ENCODE peak calls at places on chromosome 13, in four cellular contexts. One of them, this sample, is unnamed.

GRCh38 chr13:22569830-22570229 is 610.9 kb upstream of the SGCG start:
- DNase-seq in K562: no peak
- DNase-seq in HCT116: no peak
- DNase-seq in HepG2: no peak
- DNase-seq in this sample: no peak

GRCh38 chr13:23458972-23459371 is 25.5 kb upstream of the SACS start:
- DNase-seq in K562: no peak
- DNase-seq in HCT116: no peak
- DNase-seq in HepG2: no peak
- DNase-seq in this sample: no peak

GRCh38 chr13:101127741-101128353 is 288.5 kb downstream of the NALCN start:
- DNase-seq in K562: peak; percentile 27
- DNase-seq in HCT116: peak; percentile 21
- DNase-seq in HepG2: peak; percentile 33
- DNase-seq in this sample: no peak

GRCh38 chr13:76387561-76387960 is 498.6 kb downstream of the KCTD12 start:
- DNase-seq in K562: no peak
- DNase-seq in HCT116: no peak
- DNase-seq in HepG2: no peak
- DNase-seq in this sample: no peak

GRCh38 chr13:77859450-77859849 is 59.2 kb downstream of the EDNRB start:
- DNase-seq in K562: no peak
- DNase-seq in HCT116: no peak
- DNase-seq in HepG2: no peak
- DNase-seq in this sample: no peak

GRCh38 chr13:49371943-49372636 is 71.8 kb downstream of the CAB39L start:
- DNase-seq in K562: no peak
- DNase-seq in HCT116: no peak
- DNase-seq in HepG2: peak; percentile 86
- DNase-seq in this sample: no peak

GRCh38 chr13:27035892-27036235 is 135.7 kb downstream of the USP12 start:
- DNase-seq in K562: no peak
- DNase-seq in HCT116: peak; percentile 31
- DNase-seq in HepG2: no peak
- DNase-seq in this sample: no peak

GRCh38 chr13:26344980-26345379 is 91.1 kb downstream of the CDK8 start:
- DNase-seq in K562: no peak
- DNase-seq in HCT116: no peak
- DNase-seq in HepG2: no peak
- DNase-seq in this sample: no peak

GRCh38 chr13:102400619-102401125 is 1.2 kb downstream of the FGF14 start:
- DNase-seq in K562: no peak
- DNase-seq in HCT116: no peak
- DNase-seq in HepG2: no peak
- DNase-seq in this sample: no peak
- H3K4me3 ChIP-seq in K562: no peak overlapping the region
- H3K4me3 ChIP-seq in HCT116: no peak overlapping the region
- H3K4me3 ChIP-seq in HepG2: no peak overlapping the region
- H3K4me3 ChIP-seq in this sample: peak overlapping the region; percentile 44

DNA sequence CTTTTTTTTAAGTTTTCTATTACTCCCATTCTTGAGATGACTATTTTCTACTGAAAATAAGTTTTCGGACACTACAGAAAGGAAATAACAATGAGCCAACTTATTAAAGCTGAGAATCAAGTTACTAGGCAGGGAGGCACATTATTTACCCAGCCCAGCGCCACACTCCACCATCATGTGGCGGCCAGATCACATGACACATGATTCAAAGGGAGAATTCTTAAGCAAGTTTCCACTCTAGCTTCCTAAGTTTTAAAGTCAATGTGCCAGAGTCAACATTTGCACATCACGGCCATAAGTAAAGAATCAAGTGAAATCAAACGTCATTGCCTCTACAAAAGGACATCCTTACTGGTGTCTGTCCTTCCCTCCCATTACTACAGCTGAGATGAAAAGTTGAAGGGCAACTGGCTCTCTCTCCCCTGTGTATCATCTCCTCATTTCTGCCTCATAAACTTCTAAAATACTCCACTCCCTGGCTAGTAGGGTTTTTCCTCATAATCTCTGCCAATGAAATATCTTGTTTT is 81.7 kb downstream of the KLF12 start:
- DNase-seq in K562: no peak
- DNase-seq in HCT116: no peak
- DNase-seq in HepG2: peak; percentile 13
- DNase-seq in this sample: no peak
- TF ChIP-seq TCF7L2 in K562: no peak
- TF ChIP-seq TCF7L2 in HCT116: no peak
- TF ChIP-seq TCF7L2 in HepG2: no peak
- TF ChIP-seq TCF7L2 in this sample: no peak

GRCh38 chr13:113106053-113106452 is 462 bp downstream of the F7 start:
- DNase-seq in K562: no peak
- DNase-seq in HCT116: no peak
- DNase-seq in HepG2: no peak
- DNase-seq in this sample: no peak

GRCh38 chr13:113106666-113107065 is 1.1 kb downstream of the F7 start:
- DNase-seq in K562: no peak
- DNase-seq in HCT116: no peak
- DNase-seq in HepG2: no peak
- DNase-seq in this sample: no peak

GRCh38 chr13:113102727-113103126 is 2.9 kb upstream of the F7 start:
- DNase-seq in K562: no peak
- DNase-seq in HCT116: no peak
- DNase-seq in HepG2: no peak
- DNase-seq in this sample: no peak

GRCh38 chr13:113103646-113104045 is 1.9 kb upstream of the F7 start:
- DNase-seq in K562: no peak
- DNase-seq in HCT116: no peak
- DNase-seq in HepG2: no peak
- DNase-seq in this sample: no peak

DNA sequence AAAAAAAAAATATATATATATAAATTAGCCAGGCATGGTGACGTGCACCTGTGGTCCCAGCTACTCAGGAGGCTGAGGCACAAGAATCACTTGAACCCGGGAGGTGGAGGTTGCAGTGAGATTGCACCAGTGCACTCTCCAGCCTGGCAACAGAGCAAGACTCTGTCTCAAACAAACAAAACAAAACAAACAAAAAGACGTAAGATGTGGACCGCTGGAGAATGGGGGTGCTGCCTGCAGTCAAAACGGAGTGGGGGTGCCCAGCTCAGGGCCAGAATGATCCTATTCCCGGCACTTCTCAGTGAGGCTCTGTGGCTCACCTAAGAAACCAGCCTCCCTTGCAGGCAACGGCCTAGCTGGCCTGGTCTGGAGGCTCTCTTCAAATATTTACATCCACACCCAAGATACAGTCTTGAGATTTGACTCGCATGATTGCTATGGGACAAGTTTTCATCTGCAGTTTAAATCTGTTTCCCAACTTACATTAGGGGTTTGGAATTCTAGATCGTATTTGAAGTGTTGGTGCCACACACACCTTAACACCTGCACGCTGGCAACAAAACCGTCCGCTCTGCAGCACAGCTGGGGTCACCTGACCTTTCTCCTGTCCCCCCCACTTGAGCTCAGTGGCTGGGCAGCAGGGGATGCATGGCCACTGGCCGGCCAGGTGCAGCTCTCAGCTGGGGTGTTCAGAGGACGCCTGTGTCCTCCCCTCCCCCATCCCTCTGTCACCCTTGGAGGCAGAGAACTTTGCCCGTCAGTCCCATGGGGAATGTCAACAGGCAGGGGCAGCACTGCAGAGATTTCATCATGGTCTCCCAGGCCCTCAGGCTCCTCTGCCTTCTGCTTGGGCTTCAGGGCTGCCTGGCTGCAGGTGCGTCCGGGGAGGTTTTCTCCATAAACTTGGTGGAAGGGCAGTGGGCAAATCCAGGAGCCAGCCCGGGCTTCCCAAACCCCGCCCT is at the start of gene F7:
- DNase-seq in K562: no peak
- DNase-seq in HCT116: no peak
- DNase-seq in HepG2: peak; percentile 91
- DNase-seq in this sample: no peak
- TF ChIP-seq POLR2AphosphoS5 in K562: no peak
- TF ChIP-seq POLR2AphosphoS5 in HCT116: no peak
- TF ChIP-seq POLR2AphosphoS5 in HepG2: peak; percentile 75
- TF ChIP-seq POLR2AphosphoS5 in this sample: no peak

DNA sequence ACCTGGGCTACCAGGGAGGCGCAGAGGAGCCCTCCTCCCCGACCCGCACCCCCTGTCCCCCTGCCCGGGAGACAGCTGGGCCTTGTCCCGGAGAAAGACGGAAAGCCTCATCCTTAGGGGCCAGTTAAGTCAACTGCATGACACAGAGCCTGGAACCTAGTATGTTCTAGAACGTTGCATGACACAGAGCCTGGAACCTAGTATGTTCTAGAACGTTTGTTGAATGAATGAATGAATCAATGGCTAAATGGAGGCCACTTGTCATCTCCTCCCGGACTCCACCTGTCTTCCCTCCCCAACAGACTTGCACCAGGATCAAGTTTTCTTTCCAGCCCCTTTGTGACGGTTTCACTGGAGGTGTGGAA is 706 bp downstream of the SERP2 start:
- DNase-seq in K562: no peak
- DNase-seq in HCT116: no peak
- DNase-seq in HepG2: no peak
- DNase-seq in this sample: no peak
- H3K4me3 ChIP-seq in K562: no peak overlapping the region
- H3K4me3 ChIP-seq in HCT116: no peak overlapping the region
- H3K4me3 ChIP-seq in HepG2: no peak overlapping the region
- H3K4me3 ChIP-seq in this sample: no peak overlapping the region

GRCh38 chr13:43763143-43763759 is 23.5 kb downstream of the ENOX1 start:
- DNase-seq in K562: no peak
- DNase-seq in HCT116: no peak
- DNase-seq in HepG2: no peak
- DNase-seq in this sample: no peak

GRCh38 chr13:43764349-43764748 is 22.4 kb downstream of the ENOX1 start:
- DNase-seq in K562: no peak
- DNase-seq in HCT116: no peak
- DNase-seq in HepG2: no peak
- DNase-seq in this sample: no peak

GRCh38 chr13:43766766-43767165 is 20.0 kb downstream of the ENOX1 start:
- DNase-seq in K562: no peak
- DNase-seq in HCT116: no peak
- DNase-seq in HepG2: no peak
- DNase-seq in this sample: no peak

GRCh38 chr13:43769552-43769951 is 17.2 kb downstream of the ENOX1 start:
- DNase-seq in K562: no peak
- DNase-seq in HCT116: no peak
- DNase-seq in HepG2: no peak
- DNase-seq in this sample: no peak

DNA sequence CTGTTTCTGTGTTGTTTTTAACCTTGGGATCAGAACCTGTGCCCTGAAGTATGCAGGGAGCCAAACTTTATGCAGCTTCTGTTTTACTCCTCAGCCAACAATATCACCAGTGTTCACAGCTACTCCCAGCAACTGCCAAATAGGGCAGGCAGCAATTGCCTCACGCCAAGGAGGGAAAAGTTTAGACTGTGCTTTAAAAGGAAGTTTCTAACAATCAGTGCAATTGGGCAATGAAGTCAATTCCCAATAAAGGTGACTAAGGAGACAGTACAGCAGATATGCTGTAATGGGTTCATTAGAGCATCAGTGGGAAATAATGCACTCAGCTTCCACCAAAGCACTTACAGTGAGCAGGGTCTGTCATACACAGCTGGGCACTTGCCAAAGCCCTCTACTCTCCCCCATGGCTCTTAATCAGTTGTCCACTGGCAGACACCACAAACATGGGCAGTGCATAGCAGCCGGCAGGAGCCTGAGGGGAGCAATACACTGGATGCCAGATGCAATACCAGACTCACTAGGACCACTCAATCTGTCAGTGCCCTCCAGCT is 19.3 kb downstream of the ENOX1 start:
- DNase-seq in K562: no peak
- DNase-seq in HCT116: no peak
- DNase-seq in HepG2: no peak
- DNase-seq in this sample: no peak
- TF ChIP-seq TCF7L2 in K562: no peak
- TF ChIP-seq TCF7L2 in HCT116: no peak
- TF ChIP-seq TCF7L2 in HepG2: no peak
- TF ChIP-seq TCF7L2 in this sample: no peak

This sample was measured in Panc1.